ENCODE peak calls at places on chromosomes 7 and 10, in five cellular contexts. U, B, Q, Z and D are unnamed samples.

GRCh38 chr7:100119701-100120517 is 475 bp downstream of the CNPY4 start:
- DNase-seq in Q (no peak), U (peak), Z (no peak), B (peak), D (peak)

GRCh38 chr7:108368466-108368865 is 87.8 kb downstream of the NRCAM start:
- DNase-seq in Z (no peak), U (no peak), Q (no peak), B (no peak), D (no peak)

GRCh38 chr7:123796568-123796967 is 47.8 kb upstream of the WASL start:
- DNase-seq in Z (no peak), Q (no peak), U (no peak), B (no peak), D (no peak)

GRCh38 chr7:151167197-151167911 is at the start of gene GBX1:
- DNase-seq in Q (no peak), Z (no peak), U (no peak), B (peak), D (peak)

GRCh38 chr7:130490888-130491771 is 755 bp upstream of the MEST start:
- DNase-seq in U (no peak), Z (peak), B (peak), Q (no peak), D (peak)

GRCh38 chr7:124275411-124275810 is 242.5 kb upstream of the TMEM229A start:
- DNase-seq in Z (no peak), U (no peak), Q (peak), B (no peak), D (no peak)

GRCh38 chr7:2546776-2547586 is 8.3 kb downstream of the BRAT1 start:
- DNase-seq in Z (no peak), Q (no peak), U (no peak), B (no peak), D (no peak)

GRCh38 chr10:70772627-70773026 is 12.6 kb downstream of the TBATA start:
- DNase-seq in B (no peak), Z (no peak), Q (no peak), U (no peak), D (peak)

GRCh38 chr10:112639291-112639690 is 192.3 kb downstream of the VTI1A start:
- DNase-seq in U (no peak), B (no peak), Z (no peak), Q (no peak), D (no peak)

GRCh38 chr7:48250441-48250951 is 79.2 kb downstream of the ABCA13 start:
- DNase-seq in Q (no peak), Z (no peak), B (no peak), U (peak), D (no peak)

GRCh38 chr7:141053626-141054025 is 20.2 kb upstream of the TMEM178B start:
- DNase-seq in Q (no peak), U (no peak), Z (no peak), B (no peak), D (no peak)

GRCh38 chr7:116138202-116138801 is 72.0 kb upstream of the TES start:
- DNase-seq in Q (peak), B (peak), Z (no peak), U (peak), D (peak)

GRCh38 chr10:29648983-29649268 is 14.2 kb upstream of the SVIL start:
- DNase-seq in B (no peak), Z (no peak), U (peak), Q (no peak), D (no peak)

GRCh38 chr7:87411186-87411585 is 64.3 kb downstream of the ABCB4 start:
- DNase-seq in Z (no peak), U (no peak), Q (no peak), B (no peak), D (no peak)

GRCh38 chr7:1858435-1859265 is 188.6 kb downstream of the ELFN1 start:
- DNase-seq in B (no peak), U (no peak), Q (no peak), Z (no peak), D (no peak)

GRCh38 chr7:31122649-31123058 is 70.5 kb downstream of the ADCYAP1R1 start:
- DNase-seq in Q (peak), Z (peak), U (peak), B (no peak), D (peak)

GRCh38 chr10:111116211-111116610 is 39.4 kb downstream of the ADRA2A start:
- DNase-seq in U (no peak), Z (no peak), B (no peak), Q (no peak), D (no peak)

GRCh38 chr10:127937915-127938440 is 31.1 kb downstream of the PTPRE start:
- DNase-seq in Z (no peak), U (no peak), B (no peak), Q (no peak), D (no peak)

GRCh38 chr7:85074-85945 is 107.1 kb upstream of the FAM20C start:
- DNase-seq in U (peak), Z (no peak), Q (no peak), B (no peak), D (no peak)

GRCh38 chr7:3063016-3063753 is 19.5 kb upstream of the CARD11 start:
- DNase-seq in Z (no peak), B (no peak), Q (no peak), U (no peak), D (peak)

GRCh38 chr10:122486396-122487080 is 25.2 kb downstream of the HTRA1 start:
- DNase-seq in B (no peak), Q (no peak), Z (no peak), U (no peak), D (no peak)

GRCh38 chr10:104230490-104230889 is 1.7 kb downstream of the CFAP43 start:
- DNase-seq in B (no peak), Q (no peak), U (no peak), Z (no peak), D (peak)

GRCh38 chr10:91856637-91857036 is 52.6 kb downstream of the FGFBP3 start:
- DNase-seq in U (peak), B (no peak), Z (no peak), Q (no peak), D (no peak)

GRCh38 chr10:119812684-119813083 is 60.0 kb downstream of the MCMBP start:
- DNase-seq in B (no peak), Z (no peak), U (peak), Q (no peak), D (no peak)

GRCh38 chr10:108323274-108323798 is 1158.8 kb upstream of the SORCS1 start:
- DNase-seq in U (no peak), B (no peak), Q (no peak), Z (no peak), D (no peak)

GRCh38 chr10:117609095-117609821 is 66.7 kb downstream of the EMX2 start:
- DNase-seq in Q (no peak), Z (no peak), U (peak), B (no peak), D (no peak)

GRCh38 chr10:201328-201771 is 66.1 kb downstream of the ZMYND11 start:
- DNase-seq in Q (no peak), U (no peak), Z (no peak), B (no peak), D (no peak)

GRCh38 chr7:45074738-45075644 is 13.8 kb downstream of the NACAD start:
- DNase-seq in B (no peak), U (no peak), Q (no peak), Z (no peak), D (no peak)

GRCh38 chr7:110454713-110455112 is 636.2 kb upstream of the LRRN3 start:
- DNase-seq in B (no peak), U (no peak), Z (no peak), Q (no peak), D (no peak)

GRCh38 chr10:98087309-98087708 is 47.1 kb upstream of the R3HCC1L start:
- DNase-seq in Z (no peak), B (no peak), Q (no peak), U (peak), D (no peak)

GRCh38 chr10:49044293-49045217 is 70.8 kb downstream of the VSTM4 start:
- DNase-seq in B (no peak), U (no peak), Q (no peak), Z (no peak), D (no peak)

GRCh38 chr7:27641576-27642230 is 21.0 kb downstream of the HIBADH start:
- DNase-seq in Z (no peak), B (no peak), Q (no peak), U (peak), D (no peak)

GRCh38 chr7:149720372-149721083 is 52.9 kb downstream of the ZNF467 start:
- DNase-seq in Z (no peak), U (no peak), B (no peak), Q (no peak), D (peak)

GRCh38 chr7:127290801-127291361 is 38.1 kb upstream of the GRM8 start:
- DNase-seq in Z (no peak), B (no peak), Q (no peak), U (no peak), D (no peak)

GRCh38 chr7:25382175-25382574 is 153.9 kb upstream of the NPVF start:
- DNase-seq in Z (no peak), U (no peak), Q (no peak), B (no peak), D (no peak)

GRCh38 chr7:741850-742249 is 14.8 kb upstream of the PRKAR1B start:
- DNase-seq in Z (no peak), B (no peak), Q (no peak), U (no peak), D (no peak)

GRCh38 chr10:27620425-27621397 is 116.6 kb downstream of the RAB18 start:
- DNase-seq in Q (no peak), U (no peak), B (no peak), Z (no peak), D (no peak)

GRCh38 chr10:42482411-42482810 is 156.0 kb downstream of the ZNF33B start:
- DNase-seq in B (no peak), Q (no peak), U (no peak), Z (no peak), D (no peak)

GRCh38 chr7:437293-438280 is 82.1 kb downstream of the PDGFA start:
- DNase-seq in Q (no peak), Z (no peak), U (no peak), B (no peak), D (no peak)

GRCh38 chr7:120993575-120994191 is 5.2 kb downstream of the CPED1 start:
- DNase-seq in Q (no peak), Z (no peak), B (no peak), U (peak), D (no peak)

GRCh38 chr7:101155303-101155702 is 1.0 kb downstream of the AP1S1 start:
- DNase-seq in U (no peak), Z (no peak), B (no peak), Q (no peak), D (no peak)

GRCh38 chr7:101153969-101154692 is at the start of gene AP1S1:
- DNase-seq in Z (peak), U (peak), B (peak), Q (peak), D (peak)

GRCh38 chr7:101156866-101157589 is 2.8 kb downstream of the AP1S1 start:
- DNase-seq in U (peak), Q (no peak), Z (no peak), B (no peak), D (no peak)

GRCh38 chr7:101154693-101155102 is 422 bp downstream of the AP1S1 start:
- DNase-seq in U (no peak), Z (no peak), B (no peak), Q (no peak), D (no peak)

DNA sequence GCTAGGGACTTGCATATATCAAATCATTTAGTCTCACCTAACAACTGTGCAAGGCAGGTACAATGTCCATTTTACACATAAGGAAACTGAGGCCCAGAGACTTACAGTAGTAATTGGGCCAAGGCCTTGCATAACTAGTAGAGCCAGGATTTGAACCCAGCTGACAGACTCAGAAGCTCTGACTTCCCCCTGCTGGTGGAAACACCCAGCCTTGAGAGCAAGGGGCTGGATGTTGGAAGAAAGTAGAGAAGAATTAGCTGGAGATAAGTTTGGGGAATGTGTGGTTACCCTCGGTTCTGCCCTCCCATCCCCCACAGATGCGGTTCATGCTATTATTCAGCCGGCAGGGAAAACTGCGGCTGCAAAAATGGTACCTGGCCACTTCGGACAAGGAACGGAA is 2.0 kb downstream of the AP1S1 start:
- DNase-seq in Q (no peak), Z (no peak), B (no peak), U (no peak), D (no peak)
- TF ChIP-seq CTCF in Q (peak), Z (no peak), B (no peak), U (no peak), D (no peak)

GRCh38 chr10:125734823-125735222 is 15.3 kb downstream of the EDRF1 start:
- DNase-seq in U (no peak), Z (no peak), Q (no peak), B (no peak), D (no peak)
- TF ChIP-seq CTCF in U (no peak), Z (no peak), Q (peak), B (no peak), D (no peak)

DNA sequence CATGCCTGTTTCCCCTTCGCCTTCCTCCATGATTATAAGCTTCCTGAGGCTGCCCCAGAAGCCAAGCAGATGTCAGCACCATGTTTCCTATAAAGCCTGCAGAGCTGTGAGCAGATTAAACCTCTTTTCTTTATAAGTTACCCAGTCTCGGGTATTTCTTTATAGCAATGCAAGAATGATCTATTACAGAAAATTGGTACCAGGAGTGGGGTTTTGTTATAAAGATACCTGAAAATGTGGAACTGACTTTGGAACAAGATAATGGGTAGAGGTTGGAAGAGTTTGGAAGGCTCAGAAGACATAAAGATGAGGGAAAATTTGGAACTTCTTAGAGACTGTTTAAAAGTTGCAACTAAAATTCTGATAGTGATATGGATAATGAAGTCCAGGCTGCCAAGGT is 4.8 kb upstream of the RSU1 start:
- DNase-seq in Z (no peak), U (no peak), B (no peak), Q (no peak), D (no peak)
- TF ChIP-seq CTCF in Z (no peak), U (no peak), B (no peak), Q (no peak), D (no peak)

DNA sequence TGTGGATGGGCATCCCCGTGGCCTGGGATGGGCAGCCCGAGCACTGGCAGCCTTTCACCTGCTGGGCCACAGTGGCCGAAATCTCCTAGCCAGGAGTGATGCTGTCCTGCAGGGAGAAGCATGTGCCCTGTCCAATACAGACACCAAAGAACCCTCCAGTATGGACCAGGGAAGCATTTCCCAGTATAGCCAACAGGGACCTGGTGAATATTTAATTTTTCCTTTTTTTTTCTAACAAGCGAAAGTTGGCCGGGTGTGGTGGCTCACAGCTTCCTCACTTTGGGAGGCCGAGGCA is 11.0 kb downstream of the IMPDH1 start:
- DNase-seq in B (no peak), Z (no peak), Q (no peak), U (no peak), D (no peak)
- TF ChIP-seq CTCF in B (peak), Z (no peak), Q (no peak), U (no peak), D (no peak)